ENCODE peak calls at places on chromosomes 5 and 9, in eight cellular contexts. J, B, N, G, Z, X, F and U are unnamed samples.
A peak's percentile ranks its signal among the peaks of the same experiment; 100 is the strongest.

GRCh38 chr5:51651889-51652288 is 268.6 kb downstream of the ISL1 start:
- DNase-seq in J (no peak), B (no peak), N (no peak), G (no peak), Z (no peak), X (no peak), F (no peak), U (no peak)

GRCh38 chr5:145157841-145158240 is 677.3 kb downstream of the PRELID2 start:
- DNase-seq in J (no peak), B (no peak), N (no peak), G (no peak), Z (no peak), X (no peak), F (no peak), U (no peak)

GRCh38 chr5:136016945-136017530 is 11.8 kb upstream of the TGFBI start:
- DNase-seq in J (no peak), B (peak; percentile 97), N (no peak), G (no peak), Z (no peak), X (no peak), F (no peak), U (no peak)

GRCh38 chr5:172925336-172925948 is 33.8 kb upstream of the RPL26L1 start:
- DNase-seq in J (no peak), B (no peak), N (no peak), G (no peak), Z (no peak), X (no peak), F (no peak), U (no peak)

GRCh38 chr9:79489241-79490000 is 82.3 kb upstream of the TLE4 start:
- DNase-seq in J (peak; percentile 45), B (peak; percentile 81), N (no peak), G (peak; percentile 57), Z (no peak), X (peak; percentile 25), F (no peak), U (no peak)

GRCh38 chr9:112352209-112352608 is 18.8 kb upstream of the PTBP3 start:
- DNase-seq in J (no peak), B (no peak), N (no peak), G (no peak), Z (no peak), X (no peak), F (no peak), U (no peak)

GRCh38 chr5:121968910-121969607 is 7.3 kb downstream of the SRFBP1 start:
- DNase-seq in J (no peak), B (peak; percentile 73), N (no peak), G (no peak), Z (peak; percentile 94), X (no peak), F (no peak), U (no peak)

GRCh38 chr9:35605336-35606137 is 475 bp downstream of the TESK1 start:
- DNase-seq in J (no peak), B (no peak), N (no peak), G (peak; percentile 42), Z (no peak), X (no peak), F (peak; percentile 26), U (no peak)

GRCh38 chr9:98045234-98046160 is 11.0 kb upstream of the NANS start:
- DNase-seq in J (no peak), B (peak; percentile 47), N (no peak), G (no peak), Z (no peak), X (no peak), F (no peak), U (no peak)

GRCh38 chr5:16885635-16886365 is 50.3 kb downstream of the MYO10 start:
- DNase-seq in J (no peak), B (no peak), N (no peak), G (no peak), Z (no peak), X (no peak), F (no peak), U (no peak)

GRCh38 chr5:93236807-93237421 is 344.1 kb downstream of the NR2F1-AS1 start:
- DNase-seq in J (no peak), B (peak; percentile 28), N (no peak), G (no peak), Z (no peak), X (no peak), F (no peak), U (no peak)

GRCh38 chr5:56003179-56003578 is 8.4 kb upstream of the IL6ST start:
- DNase-seq in J (peak; percentile 89), B (peak; percentile 92), N (no peak), G (peak; percentile 82), Z (no peak), X (peak; percentile 93), F (no peak), U (no peak)

GRCh38 chr9:7169717-7170348 is 412.1 kb downstream of the KDM4C start:
- DNase-seq in J (no peak), B (no peak), N (no peak), G (no peak), Z (no peak), X (no peak), F (no peak), U (no peak)

GRCh38 chr5:4042311-4042710 is 446.7 kb downstream of the IRX1 start:
- DNase-seq in J (no peak), B (no peak), N (no peak), G (no peak), Z (no peak), X (no peak), F (no peak), U (no peak)

GRCh38 chr9:84079994-84080393 is 99.4 kb downstream of the RMI1 start:
- DNase-seq in J (no peak), B (no peak), N (no peak), G (no peak), Z (no peak), X (no peak), F (no peak), U (no peak)

GRCh38 chr5:103562084-103562452 is 521 bp downstream of the NUDT12 start:
- DNase-seq in J (no peak), B (no peak), N (peak; percentile 4), G (no peak), Z (no peak), X (no peak), F (no peak), U (no peak)

GRCh38 chr5:178320281-178320855 is 87.8 kb upstream of the PHYKPL start:
- DNase-seq in J (no peak), B (no peak), N (no peak), G (no peak), Z (no peak), X (no peak), F (no peak), U (no peak)

GRCh38 chr9:133680250-133680975 is 44.2 kb downstream of the DBH start:
- DNase-seq in J (no peak), B (no peak), N (no peak), G (no peak), Z (no peak), X (no peak), F (no peak), U (no peak)

GRCh38 chr5:176633638-176634037 is 3.2 kb downstream of the EIF4E1B start:
- DNase-seq in J (no peak), B (no peak), N (no peak), G (no peak), Z (no peak), X (no peak), F (no peak), U (no peak)
- H3K4me1 ChIP-seq in J (peaks cover 15% of the 10 kb centered on the region), B (peaks cover 8% of the 10 kb centered on the region), N (peaks cover 8% of the 10 kb centered on the region), G (no peaks in the 10 kb centered on the region), Z (no peaks in the 10 kb centered on the region), X (peaks cover 7% of the 10 kb centered on the region), F (peaks cover 7% of the 10 kb centered on the region), U (no peaks in the 10 kb centered on the region)

GRCh38 chr9:123312306-123312877 is 43.6 kb upstream of the CRB2 start:
- DNase-seq in J (no peak), B (no peak), N (no peak), G (no peak), Z (no peak), X (no peak), F (no peak), U (no peak)
- H3K4me1 ChIP-seq in J (no peaks in the 10 kb centered on the region), B (peaks cover 6% of the 10 kb centered on the region), N (peaks cover 3% of the 10 kb centered on the region), G (no peaks in the 10 kb centered on the region), Z (no peaks in the 10 kb centered on the region), X (no peaks in the 10 kb centered on the region), F (peaks cover 5% of the 10 kb centered on the region), U (peaks cover 3% of the 10 kb centered on the region)

GRCh38 chr5:147629196-147629595 is 119.3 kb upstream of the DPYSL3 start:
- DNase-seq in J (no peak), B (no peak), N (no peak), G (no peak), Z (no peak), X (no peak), F (no peak), U (no peak)

GRCh38 chr5:147621016-147621415 is 111.1 kb upstream of the DPYSL3 start:
- DNase-seq in J (no peak), B (no peak), N (no peak), G (no peak), Z (no peak), X (no peak), F (no peak), U (no peak)

GRCh38 chr5:147631428-147631985 is 121.6 kb upstream of the DPYSL3 start:
- DNase-seq in J (no peak), B (no peak), N (no peak), G (no peak), Z (no peak), X (no peak), F (no peak), U (no peak)

GRCh38 chr5:147628054-147628895 is 118.4 kb upstream of the DPYSL3 start:
- DNase-seq in J (peak; percentile 64), B (peak; percentile 61), N (peak; percentile 78), G (peak; percentile 75), Z (peak; percentile 53), X (peak; percentile 73), F (no peak), U (peak; percentile 94)

GRCh38 chr5:147626494-147626893 is 116.6 kb upstream of the DPYSL3 start:
- DNase-seq in J (no peak), B (no peak), N (no peak), G (no peak), Z (no peak), X (no peak), F (no peak), U (no peak)
- H3K4me1 ChIP-seq in J (peaks cover 15% of the 10 kb centered on the region), B (no peaks in the 10 kb centered on the region), N (no peaks in the 10 kb centered on the region), G (peaks cover 5% of the 10 kb centered on the region), Z (no peaks in the 10 kb centered on the region), X (no peaks in the 10 kb centered on the region), F (no peaks in the 10 kb centered on the region), U (no peaks in the 10 kb centered on the region)

GRCh38 chr9:93184439-93185221 is 691 bp downstream of the WNK2 start:
- DNase-seq in J (peak; percentile 38), B (no peak), N (peak; percentile 23), G (peak; percentile 29), Z (no peak), X (no peak), F (peak; percentile 13), U (no peak)
- H3K4me1 ChIP-seq in J (peaks cover 71% of the 10 kb centered on the region), B (peaks cover 3% of the 10 kb centered on the region), N (peaks cover 27% of the 10 kb centered on the region), G (peaks cover 18% of the 10 kb centered on the region), Z (no peaks in the 10 kb centered on the region), X (no peaks in the 10 kb centered on the region), F (peaks cover 24% of the 10 kb centered on the region), U (peaks cover 3% of the 10 kb centered on the region)

GRCh38 chr5:76414788-76415187 is 11.7 kb downstream of the IQGAP2 start:
- DNase-seq in J (no peak), B (no peak), N (no peak), G (no peak), Z (no peak), X (no peak), F (no peak), U (no peak)
- H3K4me1 ChIP-seq in J (peaks cover 34% of the 10 kb centered on the region), B (no peaks in the 10 kb centered on the region), N (peaks cover 3% of the 10 kb centered on the region), G (peaks cover 11% of the 10 kb centered on the region), Z (no peaks in the 10 kb centered on the region), X (no peaks in the 10 kb centered on the region), F (no peaks in the 10 kb centered on the region), U (peaks cover 1% of the 10 kb centered on the region)

GRCh38 chr5:131758520-131758900 is 38.3 kb downstream of the FNIP1 start:
- DNase-seq in J (no peak), B (no peak), N (no peak), G (no peak), Z (no peak), X (no peak), F (no peak), U (no peak)
- H3K4me1 ChIP-seq in J (peaks cover 32% of the 10 kb centered on the region), B (no peaks in the 10 kb centered on the region), N (no peaks in the 10 kb centered on the region), G (peaks cover 6% of the 10 kb centered on the region), Z (no peaks in the 10 kb centered on the region), X (no peaks in the 10 kb centered on the region), F (peaks cover 63% of the 10 kb centered on the region), U (no peaks in the 10 kb centered on the region)